ENCODE peak calls at places on chromosome 3, in four cellular contexts. W, X, T and N are unnamed samples.
A peak's percentile ranks its signal among the peaks of the same experiment; 100 is the strongest.

GRCh38 chr3:50289130-50289529 is 3.1 kb downstream of the IFRD2 start:
- DNase-seq in W (no peak), X (no peak), T (no peak), N (no peak)

GRCh38 chr3:175914785-175915184 is 1055.7 kb downstream of the NAALADL2 start:
- DNase-seq in W (no peak), X (no peak), T (no peak), N (no peak)

GRCh38 chr3:43893721-43894120 is 203.0 kb downstream of the ABHD5 start:
- DNase-seq in W (no peak), X (no peak), T (no peak), N (no peak)

GRCh38 chr3:73868688-73869315 is 244.1 kb upstream of the PDZRN3 start:
- DNase-seq in W (no peak), X (peak; percentile 49), T (peak; percentile 27), N (no peak)

GRCh38 chr3:48521635-48522034 is 17.7 kb upstream of the SHISA5 start:
- DNase-seq in W (no peak), X (no peak), T (no peak), N (no peak)

GRCh38 chr3:48016336-48016973 is at the start of gene MAP4:
- DNase-seq in W (no peak), X (no peak), T (no peak), N (no peak)

GRCh38 chr3:151537751-151538150 is 76.9 kb upstream of the IGSF10 start:
- DNase-seq in W (no peak), X (no peak), T (no peak), N (no peak)

GRCh38 chr3:130894130-130894872 is 417 bp downstream of the ATP2C1 start:
- DNase-seq in W (peak; percentile 70), X (peak; percentile 69), T (peak; percentile 42), N (peak; percentile 73)

GRCh38 chr3:128549283-128550112 is 56.5 kb upstream of the GATA2 start:
- DNase-seq in W (no peak), X (no peak), T (peak; percentile 54), N (peak; percentile 67)

GRCh38 chr3:52039846-52040245 is 16.5 kb downstream of the DUSP7 start:
- DNase-seq in W (peak; percentile 82), X (peak; percentile 53), T (no peak), N (no peak)

GRCh38 chr3:132317229-132317948 is at the start of gene ACP3:
- DNase-seq in W (peak; percentile 69), X (no peak), T (peak; percentile 71), N (no peak)

GRCh38 chr3:53267766-53268165 is 11.9 kb upstream of the TKT start:
- DNase-seq in W (no peak), X (no peak), T (no peak), N (no peak)

GRCh38 chr3:117962750-117963149 is 1071.9 kb downstream of the IGSF11 start:
- DNase-seq in W (no peak), X (no peak), T (no peak), N (no peak)

GRCh38 chr3:9088431-9089353 is 125.4 kb upstream of the RAD18 start:
- DNase-seq in W (peak; percentile 71), X (no peak), T (peak; percentile 35), N (no peak)

GRCh38 chr3:23761440-23761896 is 44.3 kb upstream of the UBE2E1 start:
- DNase-seq in W (no peak), X (peak; percentile 53), T (no peak), N (no peak)

GRCh38 chr3:81216192-81216591 is 545.3 kb downstream of the GBE1 start:
- DNase-seq in W (no peak), X (no peak), T (no peak), N (no peak)

GRCh38 chr3:55828712-55829111 is 341.6 kb upstream of the WNT5A start:
- DNase-seq in W (no peak), X (no peak), T (no peak), N (no peak)

GRCh38 chr3:49397470-49397869 is 14.3 kb downstream of the RHOA start:
- DNase-seq in W (no peak), X (no peak), T (no peak), N (no peak)

GRCh38 chr3:4689021-4689420 is 195.9 kb downstream of the ITPR1 start:
- DNase-seq in W (no peak), X (no peak), T (no peak), N (no peak)

GRCh38 chr3:77460326-77460725 is 420.4 kb downstream of the ROBO2 start:
- DNase-seq in W (no peak), X (no peak), T (no peak), N (no peak)

GRCh38 chr3:73633916-73634344 is 9.2 kb upstream of the PDZRN3 start:
- DNase-seq in W (no peak), X (no peak), T (no peak), N (no peak)

GRCh38 chr3:46710229-46710628 is 7.4 kb downstream of the PRSS50 start:
- DNase-seq in W (no peak), X (peak; percentile 13), T (peak; percentile 1), N (no peak)

GRCh38 chr3:62201438-62202035 is 171.8 kb downstream of the FEZF2 start:
- DNase-seq in W (no peak), X (no peak), T (no peak), N (no peak)

GRCh38 chr3:150064952-150065351 is 94.3 kb upstream of the PFN2 start:
- DNase-seq in W (no peak), X (no peak), T (no peak), N (no peak)

GRCh38 chr3:67619966-67620365 is 34.4 kb downstream of the SUCLG2 start:
- DNase-seq in W (no peak), X (no peak), T (no peak), N (no peak)

GRCh38 chr3:182139627-182140357 is 428.1 kb downstream of the SOX2 start:
- DNase-seq in W (no peak), X (no peak), T (no peak), N (no peak)

GRCh38 chr3:59998040-59998439 is 948.2 kb upstream of the CFAP20DC start:
- DNase-seq in W (no peak), X (no peak), T (no peak), N (no peak)

GRCh38 chr3:1026395-1026794 is 66.4 kb upstream of the CNTN6 start:
- DNase-seq in W (no peak), X (no peak), T (no peak), N (no peak)

GRCh38 chr3:23776352-23776891 is 29.3 kb upstream of the UBE2E1 start:
- DNase-seq in W (no peak), X (no peak), T (no peak), N (no peak)

GRCh38 chr3:170531557-170532335 is 54.1 kb downstream of the SLC7A14 start:
- DNase-seq in W (no peak), X (no peak), T (no peak), N (no peak)

GRCh38 chr3:14555835-14556234 is 15.7 kb upstream of the GRIP2 start:
- DNase-seq in W (no peak), X (peak; percentile 58), T (no peak), N (no peak)

GRCh38 chr3:134148534-134148933 is 102.1 kb downstream of the RYK start:
- DNase-seq in W (no peak), X (no peak), T (no peak), N (no peak)

GRCh38 chr3:134143828-134144390 is 106.8 kb downstream of the RYK start:
- DNase-seq in W (no peak), X (no peak), T (no peak), N (no peak)

GRCh38 chr3:134144694-134145093 is 106.0 kb downstream of the RYK start:
- DNase-seq in W (no peak), X (no peak), T (no peak), N (no peak)

GRCh38 chr3:134147411-134147810 is 103.2 kb downstream of the RYK start:
- DNase-seq in W (no peak), X (no peak), T (no peak), N (no peak)

DNA sequence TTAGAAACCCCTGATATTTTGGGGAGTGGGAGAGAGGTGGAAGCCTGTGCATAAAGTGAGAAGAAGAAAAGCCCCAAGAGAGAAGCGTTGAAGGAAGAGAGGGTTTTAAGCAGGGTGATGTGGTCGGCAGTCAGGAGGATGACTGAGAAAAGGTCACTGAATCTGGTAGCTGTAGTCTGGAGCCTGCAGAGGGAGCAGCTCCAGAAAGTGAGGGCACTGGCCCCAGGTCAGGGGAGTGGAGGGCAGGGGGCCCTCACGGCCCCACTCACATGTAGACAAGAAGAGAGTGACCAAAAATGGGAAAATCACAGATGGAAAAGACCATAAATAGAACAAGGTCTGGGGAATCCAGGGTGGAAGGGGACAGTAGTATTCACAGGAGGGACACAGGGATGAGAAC is 105.5 kb downstream of the RYK start:
- DNase-seq in W (no peak), X (no peak), T (no peak), N (no peak)
- TF ChIP-seq CTCF in W (no peak), X (no peak), T (no peak), N (peak; percentile 24)

GRCh38 chr3:142180761-142181362 is 31.5 kb upstream of the TFDP2 start:
- DNase-seq in W (no peak), X (peak; percentile 62), T (peak; percentile 54), N (no peak)
- TF ChIP-seq CTCF in W (peak; percentile 62), X (peak; percentile 49), T (peak; percentile 31), N (peak; percentile 74)

GRCh38 chr3:58419782-58420512 is 13.7 kb downstream of the PDHB start:
- DNase-seq in W (peak; percentile 80), X (peak; percentile 66), T (peak; percentile 45), N (no peak)

GRCh38 chr3:58421004-58421403 is 12.6 kb downstream of the PDHB start:
- DNase-seq in W (no peak), X (no peak), T (no peak), N (no peak)

GRCh38 chr3:58425782-58426181 is 7.8 kb downstream of the PDHB start:
- DNase-seq in W (no peak), X (no peak), T (no peak), N (no peak)

GRCh38 chr3:58424613-58425012 is 9.0 kb downstream of the PDHB start:
- DNase-seq in W (no peak), X (no peak), T (no peak), N (no peak)

DNA sequence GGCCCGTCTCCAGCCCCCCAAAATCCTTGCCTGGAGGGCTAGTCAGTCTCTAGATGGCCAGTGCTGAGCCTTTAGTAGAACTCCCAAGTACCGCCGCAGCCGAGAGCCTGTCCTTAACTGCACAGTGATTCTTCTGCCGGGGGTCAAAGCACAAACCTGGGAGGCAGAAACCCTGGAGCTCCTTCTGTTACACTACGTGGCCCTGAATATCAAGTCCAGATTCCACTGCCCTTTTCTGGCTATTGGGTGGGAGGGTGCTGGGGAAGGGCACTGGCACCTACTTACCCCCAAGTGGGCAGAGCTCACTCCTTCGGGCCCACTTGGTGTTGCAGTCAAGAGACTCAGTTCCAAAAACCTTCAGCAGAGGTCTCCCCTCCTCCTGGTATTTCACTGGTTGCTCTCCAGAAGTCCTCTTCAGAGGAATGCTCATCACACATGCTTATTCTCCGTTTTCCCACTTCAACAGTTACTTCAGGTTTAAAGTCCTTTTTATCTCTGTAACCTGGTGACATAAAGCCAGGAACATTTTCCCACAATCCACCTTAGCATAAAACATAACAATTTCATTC is 10.8 kb downstream of the PDHB start:
- DNase-seq in W (no peak), X (no peak), T (no peak), N (no peak)
- TF ChIP-seq CTCF in W (peak; percentile 7), X (peak; percentile 11), T (no peak), N (no peak)

DNA sequence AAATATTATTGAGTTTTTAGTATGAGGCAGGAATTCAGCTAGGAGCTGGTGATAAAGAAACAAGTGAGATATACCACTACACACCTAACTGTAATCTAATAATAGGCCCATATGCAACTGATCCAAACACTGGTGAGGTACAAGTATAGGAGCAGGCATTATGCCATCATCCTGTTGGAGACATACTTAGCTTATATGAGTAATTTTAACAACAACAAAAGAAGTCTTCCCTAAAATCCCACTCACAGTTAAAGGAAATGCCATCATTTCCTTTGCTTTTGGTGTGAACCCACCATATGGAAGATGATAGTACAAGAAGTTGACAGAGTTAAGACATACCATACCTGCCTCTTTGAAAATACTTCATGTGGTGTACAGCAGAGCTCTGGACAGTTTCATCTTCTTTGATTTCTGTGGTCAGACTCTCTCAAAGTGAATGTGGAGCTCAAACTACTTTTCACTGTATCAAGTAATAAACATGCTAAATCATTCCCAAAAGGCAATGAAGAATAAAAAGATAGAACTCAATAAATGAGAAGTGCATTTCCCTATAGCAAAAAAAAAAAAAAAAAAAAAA is 85.5 kb downstream of the CD200R1L start:
- DNase-seq in W (no peak), X (no peak), T (no peak), N (no peak)
- TF ChIP-seq CTCF in W (no peak), X (no peak), T (no peak), N (no peak)